ENCODE peak calls at places on chromosomes 6 and 20, in four cellular contexts. One of them, this sample, is unnamed.

GRCh38 chr20:43442310-43442880 is 15.3 kb upstream of the SRSF6 start:
- DNase-seq in H7: peak
- DNase-seq in AG04450: no peak
- DNase-seq in COR-L47: no peak
- DNase-seq in this sample: peak

GRCh38 chr20:62887860-62888239 is 26.2 kb upstream of the TCFL5 start:
- DNase-seq in H7: no peak
- DNase-seq in AG04450: no peak
- DNase-seq in COR-L47: no peak
- DNase-seq in this sample: no peak

GRCh38 chr6:144582939-144583613 is 297.9 kb downstream of the UTRN start:
- DNase-seq in H7: no peak
- DNase-seq in AG04450: no peak
- DNase-seq in COR-L47: no peak
- DNase-seq in this sample: peak

GRCh38 chr20:50339196-50339901 is 148.7 kb downstream of the CEBPB start:
- DNase-seq in H7: no peak
- DNase-seq in AG04450: no peak
- DNase-seq in COR-L47: no peak
- DNase-seq in this sample: no peak

GRCh38 chr6:151690303-151690702 is 117.2 kb upstream of the ESR1 start:
- DNase-seq in H7: no peak
- DNase-seq in AG04450: no peak
- DNase-seq in COR-L47: no peak
- DNase-seq in this sample: no peak

GRCh38 chr6:26017567-26017966 is 55.0 kb downstream of the TRIM38 start:
- DNase-seq in H7: peak
- DNase-seq in AG04450: peak
- DNase-seq in COR-L47: no peak
- DNase-seq in this sample: peak

GRCh38 chr6:12271997-12272396 is 18.2 kb upstream of the EDN1 start:
- DNase-seq in H7: no peak
- DNase-seq in AG04450: no peak
- DNase-seq in COR-L47: no peak
- DNase-seq in this sample: no peak

GRCh38 chr6:121733216-121733615 is 297.8 kb downstream of the GJA1 start:
- DNase-seq in H7: no peak
- DNase-seq in AG04450: no peak
- DNase-seq in COR-L47: no peak
- DNase-seq in this sample: no peak

GRCh38 chr20:8744228-8744844 is 324.6 kb upstream of the PLCB4 start:
- DNase-seq in H7: no peak
- DNase-seq in AG04450: no peak
- DNase-seq in COR-L47: no peak
- DNase-seq in this sample: no peak

GRCh38 chr6:105972440-105972839 is 113.7 kb upstream of the PRDM1 start:
- DNase-seq in H7: no peak
- DNase-seq in AG04450: no peak
- DNase-seq in COR-L47: no peak
- DNase-seq in this sample: no peak

GRCh38 chr20:24664266-24664986 is 195.0 kb downstream of the SYNDIG1 start:
- DNase-seq in H7: no peak
- DNase-seq in AG04450: no peak
- DNase-seq in COR-L47: no peak
- DNase-seq in this sample: no peak